ENCODE peak calls at places on chromosomes 16 and 17, in ten cellular contexts. N is fibroblast of lung; V is transverse colon; P is ascending aorta; X is PC-3; I is small intestine; M is IMR-90; C is right lobe of liver; R is effector memory CD4-positive, alpha-beta T cell; K is heart left ventricle. S is an unnamed sample. For H3K4me1 and H3K27me3, the result is how much of the 10 kb centered on the place peaks cover.

GRCh38 chr17:19343671-19344151 is 18.8 kb downstream of the B9D1 start:
- DNase-seq in I (no peak), P (no peak), K (no peak), V (no peak), R (no peak), X (no peak), C (no peak), M (no peak), N (no peak), S (peak)

GRCh38 chr16:75919664-75920063 is 193.4 kb upstream of the CPHXL start:
- DNase-seq in C (no peak), M (peak), P (no peak), N (peak), I (no peak), R (no peak), K (no peak), V (no peak), X (no peak), S (no peak)

GRCh38 chr16:73813523-73813922 is 483.1 kb upstream of the PSMD7 start:
- DNase-seq in X (no peak), R (no peak), M (no peak), K (no peak), P (no peak), C (no peak), N (peak), V (no peak), I (no peak), S (no peak)

GRCh38 chr17:72099919-72100318 is 20.9 kb upstream of the SOX9 start:
- DNase-seq in M (peak), N (peak), C (no peak), R (no peak), X (no peak), V (no peak), I (no peak), K (no peak), P (no peak), S (no peak)

GRCh38 chr16:69567031-69567680 is 1.4 kb downstream of the NFAT5 start:
- DNase-seq in R (no peak), P (no peak), X (peak), K (no peak), V (no peak), N (no peak), M (peak), C (no peak), I (peak), S (peak)

GRCh38 chr17:42429726-42430464 is 6.8 kb upstream of the CAVIN1 start:
- DNase-seq in K (no peak), I (no peak), R (no peak), X (no peak), P (no peak), C (no peak), V (no peak), N (no peak), M (no peak), S (no peak)

GRCh38 chr16:4991754-4992153 is 33.6 kb downstream of the SEC14L5 start:
- DNase-seq in C (no peak), I (no peak), V (no peak), R (no peak), P (no peak), N (no peak), X (no peak), K (no peak), M (no peak), S (no peak)

GRCh38 chr17:28634211-28634865 is 10.6 kb downstream of the BLTP2 start:
- DNase-seq in C (no peak), M (no peak), K (no peak), V (no peak), R (no peak), P (no peak), I (no peak), X (no peak), N (no peak), S (no peak)

GRCh38 chr17:38911081-38911730 is 14.2 kb upstream of the LASP1NB start:
- DNase-seq in R (no peak), V (no peak), N (no peak), P (peak), I (no peak), X (no peak), M (no peak), K (no peak), C (peak), S (no peak)

GRCh38 chr16:67879462-67879861 is 5.2 kb upstream of the NRN1L start:
- DNase-seq in I (no peak), K (no peak), N (no peak), V (no peak), R (no peak), C (no peak), X (no peak), M (no peak), P (no peak), S (no peak)

GRCh38 chr16:28140788-28141618 is 70.8 kb downstream of the XPO6 start:
- DNase-seq in I (peak), M (no peak), X (no peak), P (no peak), R (peak), N (no peak), C (no peak), V (peak), K (no peak), S (peak)

GRCh38 chr17:78151514-78152008 is 5.4 kb downstream of the C17orf99 start:
- DNase-seq in M (no peak), X (peak), V (peak), K (no peak), N (no peak), C (no peak), R (no peak), I (peak), P (no peak), S (no peak)

DNA sequence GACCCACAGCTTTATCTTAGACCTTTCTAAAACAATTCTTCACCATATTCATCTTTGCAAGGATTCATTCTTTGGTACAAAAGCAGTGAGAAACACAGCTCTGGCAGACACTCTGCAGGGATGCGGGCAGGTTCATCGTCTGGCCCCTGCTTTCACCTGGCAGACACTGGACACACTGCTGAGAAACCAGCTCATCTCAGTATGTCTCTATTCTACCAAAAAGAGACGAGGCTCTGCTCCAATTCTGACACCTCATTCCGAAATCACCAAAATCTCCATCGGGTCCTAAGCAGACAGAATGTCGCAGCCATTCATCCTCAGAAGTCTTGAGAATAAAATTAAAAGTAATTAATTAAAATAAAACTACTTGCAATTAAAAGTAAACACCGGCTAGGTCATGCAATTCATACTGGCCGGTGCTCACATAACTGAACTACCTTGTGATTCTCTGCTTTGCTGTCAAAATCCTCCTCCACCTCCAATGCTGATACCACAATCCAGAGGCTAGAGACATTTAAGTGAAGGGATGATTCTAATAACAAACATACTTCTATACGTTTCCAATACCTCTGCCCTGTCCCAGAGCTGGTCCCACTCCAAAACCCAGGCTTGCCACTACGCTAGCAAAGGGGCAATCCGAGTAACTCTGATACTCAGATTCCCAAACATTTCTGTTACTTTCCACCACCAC is 1.3 kb downstream of the RNF157 start:
- DNase-seq in N (no peak), X (no peak), R (no peak), C (no peak), I (no peak), K (no peak), M (no peak), P (no peak), V (no peak), S (no peak)
- H3K27ac ChIP-seq in N (no peak), X (no peak), R (peak), C (no peak), I (peak), K (no peak), M (no peak), P (no peak), V (peak), S (no peak)

GRCh38 chr17:12429125-12429524 is 236.6 kb upstream of the MYOCD start:
- DNase-seq in N (no peak), V (no peak), K (no peak), P (no peak), M (no peak), X (no peak), R (no peak), C (no peak), I (no peak), S (no peak)
- H3K4me1 ChIP-seq in N (under half), V (under half), K (under half), P (under half), M (under half), X (under half), R (under half), C (under half), I (under half), S (under half)

GRCh38 chr17:56596741-56597494 is 3.4 kb downstream of the NOG start:
- DNase-seq in I (no peak), V (no peak), R (no peak), N (no peak), M (no peak), C (no peak), X (no peak), K (no peak), P (no peak), S (no peak)
- H3K27me3 ChIP-seq in I (under half), V (half or more), R (under half), N (under half), M (under half), C (under half), X (under half), K (under half), P (under half), S (under half)

GRCh38 chr17:21201874-21202273 is 12.1 kb downstream of the TMEM11 start:
- DNase-seq in V (no peak), N (no peak), X (no peak), K (no peak), M (no peak), I (no peak), R (no peak), C (no peak), P (no peak), S (no peak)
- H3K27ac ChIP-seq in V (no peak), N (no peak), X (no peak), K (no peak), M (no peak), I (no peak), R (no peak), C (no peak), P (no peak), S (peak)

GRCh38 chr17:45308016-45308365 is 8.8 kb downstream of the MAP3K14 start:
- DNase-seq in C (no peak), V (no peak), P (no peak), K (no peak), R (no peak), I (no peak), M (no peak), N (no peak), X (no peak), S (no peak)
- H3K4me1 ChIP-seq in C (half or more), V (half or more), P (under half), K (half or more), R (under half), I (under half), M (under half), N (under half), X (half or more), S (half or more)

S was measured in breast epithelium.